ENCODE peak calls at places on chromosomes 1 and 21, in eight cellular contexts. G is suprapubic skin; V is left lung; J is vagina; Q is CD4-positive, CD25-positive, alpha-beta regulatory T cell; P is tibial nerve; C is right atrium auricular region; W is IMR-90. B is an unnamed sample.
A peak's percentile ranks its signal among the peaks of the same experiment; 100 is the strongest.

GRCh38 chr1:24108334-24109165 is 3.4 kb downstream of the MYOM3 start:
- DNase-seq in G (no peak), V (no peak), J (no peak), Q (no peak), P (no peak), C (no peak), W (peak; percentile 69), B (no peak)

GRCh38 chr1:37567023-37567422 is 10.3 kb downstream of the DNALI1 start:
- DNase-seq in G (no peak), V (no peak), J (no peak), Q (no peak), P (no peak), C (no peak), W (no peak), B (no peak)

GRCh38 chr1:168454211-168454815 is 89.5 kb downstream of the XCL2 start:
- DNase-seq in G (no peak), V (no peak), J (no peak), Q (no peak), P (no peak), C (no peak), W (peak; percentile 66), B (no peak)

GRCh38 chr1:65539272-65540131 is 119.0 kb downstream of the LEPR start:
- DNase-seq in G (no peak), V (no peak), J (no peak), Q (no peak), P (no peak), C (no peak), W (no peak), B (no peak)

GRCh38 chr1:153598309-153599172 is 14.4 kb downstream of the S100A16 start:
- DNase-seq in G (no peak), V (no peak), J (no peak), Q (peak; percentile 31), P (no peak), C (no peak), W (peak; percentile 78), B (no peak)

GRCh38 chr1:110148961-110149360 is 1.3 kb upstream of the SLC6A17 start:
- DNase-seq in G (no peak), V (no peak), J (no peak), Q (no peak), P (no peak), C (no peak), W (peak; percentile 11), B (no peak)

GRCh38 chr1:188689542-188689941 is 1788.1 kb downstream of the BRINP3 start:
- DNase-seq in G (no peak), V (no peak), J (no peak), Q (no peak), P (no peak), C (no peak), W (peak; percentile 33), B (no peak)

GRCh38 chr21:41997657-41998056 is 12.5 kb downstream of the ZBTB21 start:
- DNase-seq in G (no peak), V (no peak), J (no peak), Q (no peak), P (no peak), C (no peak), W (no peak), B (no peak)

GRCh38 chr1:39992229-39992628 is 37.3 kb downstream of the MFSD2A start:
- DNase-seq in G (no peak), V (no peak), J (no peak), Q (no peak), P (no peak), C (no peak), W (peak; percentile 70), B (no peak)

GRCh38 chr1:228867093-228867950 is 132.0 kb downstream of the RHOU start:
- DNase-seq in G (no peak), V (no peak), J (no peak), Q (no peak), P (no peak), C (no peak), W (peak; percentile 25), B (no peak)

GRCh38 chr21:35559128-35559831 is 501.0 kb downstream of the SETD4 start:
- DNase-seq in G (no peak), V (no peak), J (no peak), Q (no peak), P (no peak), C (no peak), W (peak; percentile 95), B (no peak)

GRCh38 chr21:27406297-27407009 is 439.6 kb upstream of the ADAMTS5 start:
- DNase-seq in G (no peak), V (no peak), J (no peak), Q (no peak), P (no peak), C (no peak), W (peak; percentile 79), B (no peak)

GRCh38 chr1:65658122-65658521 is 134.6 kb upstream of the PDE4B start:
- DNase-seq in G (no peak), V (no peak), J (no peak), Q (no peak), P (no peak), C (no peak), W (peak; percentile 11), B (no peak)

GRCh38 chr1:25936940-25937339 is 30.7 kb upstream of the STMN1 start:
- DNase-seq in G (no peak), V (no peak), J (no peak), Q (no peak), P (no peak), C (no peak), W (no peak), B (no peak)

GRCh38 chr1:201361652-201362504 is 15.6 kb downstream of the TNNT2 start:
- DNase-seq in G (no peak), V (no peak), J (no peak), Q (no peak), P (no peak), C (no peak), W (peak; percentile 28), B (no peak)

DNA sequence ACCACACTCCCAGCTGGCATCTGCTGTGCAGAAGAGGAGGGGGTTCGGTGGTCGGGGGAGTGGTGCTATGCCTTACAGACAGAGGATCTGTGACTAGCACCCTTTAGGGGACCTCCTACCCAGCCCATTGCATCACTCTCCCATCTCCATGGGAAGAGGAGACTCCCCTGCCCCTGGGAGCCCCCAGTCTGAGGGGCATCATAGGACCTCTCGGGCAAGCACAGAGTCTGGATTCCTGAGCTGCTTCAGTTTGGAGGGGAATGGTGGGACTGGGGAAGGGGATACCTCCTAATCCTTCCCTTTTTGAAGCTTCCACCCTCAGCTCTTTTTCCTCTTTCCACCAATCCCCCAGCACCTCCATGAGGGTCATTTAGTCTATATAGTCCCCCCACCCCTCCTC is 1.4 kb downstream of the INSRR start:
- DNase-seq in G (no peak), V (no peak), J (no peak), Q (no peak), P (no peak), C (no peak), W (no peak), B (no peak)
- H3K27me3 ChIP-seq in G (peaks cover 67% of the 10 kb centered on the region), V (peaks cover 72% of the 10 kb centered on the region), J (no peaks in the 10 kb centered on the region), Q (peaks cover 10% of the 10 kb centered on the region), P (no peaks in the 10 kb centered on the region), C (peaks cover 6% of the 10 kb centered on the region), W (peaks cover 84% of the 10 kb centered on the region), B (peaks cover 12% of the 10 kb centered on the region)

DNA sequence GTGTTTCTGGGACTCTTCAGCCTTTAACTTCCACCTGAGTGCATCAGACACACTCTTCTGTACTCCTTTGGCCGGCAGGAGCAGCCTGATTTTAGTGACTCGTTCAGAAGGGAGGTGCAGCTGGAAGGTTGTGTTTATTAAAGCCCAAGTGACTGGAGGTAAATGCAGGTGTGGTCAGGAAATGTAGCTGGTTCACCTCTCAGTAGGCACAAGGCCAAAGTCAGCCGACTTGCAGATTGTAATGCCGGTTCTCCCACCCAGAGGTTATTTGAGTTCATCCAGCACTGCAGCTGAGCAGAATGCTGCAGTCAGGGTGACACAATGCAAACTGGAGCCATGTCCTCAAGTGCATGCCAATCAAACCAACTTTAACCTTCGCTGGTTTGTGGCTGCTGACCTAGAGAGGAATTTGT is 91.5 kb downstream of the SPATA46 start:
- DNase-seq in G (no peak), V (peak; percentile 72), J (no peak), Q (no peak), P (no peak), C (no peak), W (no peak), B (no peak)
- H3K4me3 ChIP-seq in G (no peak overlapping the region), V (no peak overlapping the region), J (no peak overlapping the region), Q (no peak overlapping the region), P (no peak overlapping the region), C (no peak overlapping the region), W (no peak overlapping the region), B (no peak overlapping the region)

DNA sequence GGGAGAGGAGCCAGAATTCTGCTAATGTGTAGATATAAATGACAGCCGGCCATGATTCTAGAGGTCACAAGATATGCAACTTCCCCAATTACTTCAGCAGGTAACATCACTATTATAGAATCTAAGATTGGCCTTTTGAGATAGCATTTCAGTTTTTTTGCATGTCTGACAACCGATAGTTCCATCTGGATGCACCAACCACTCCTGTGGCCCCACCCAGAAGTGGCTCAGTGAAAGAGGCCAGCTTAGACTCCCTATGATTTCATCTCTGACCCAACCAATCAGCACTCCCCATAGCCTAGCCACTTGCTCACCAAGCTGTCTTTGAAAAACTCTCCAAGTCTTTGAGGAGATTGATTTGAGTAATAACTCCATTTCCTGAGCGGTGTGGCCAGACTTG is 30.3 kb upstream of the NUF2 start:
- DNase-seq in G (no peak), V (no peak), J (no peak), Q (no peak), P (no peak), C (no peak), W (no peak), B (no peak)
- H3K4me1 ChIP-seq in G (no peaks in the 10 kb centered on the region), V (no peaks in the 10 kb centered on the region), J (no peaks in the 10 kb centered on the region), Q (no peaks in the 10 kb centered on the region), P (no peaks in the 10 kb centered on the region), C (no peaks in the 10 kb centered on the region), W (peaks cover 8% of the 10 kb centered on the region), B (no peaks in the 10 kb centered on the region)

GRCh38 chr1:10740123-10740522 is 56.3 kb downstream of the CASZ1 start:
- DNase-seq in G (no peak), V (no peak), J (no peak), Q (no peak), P (no peak), C (no peak), W (no peak), B (no peak)
- H3K27me3 ChIP-seq in G (peaks cover 5% of the 10 kb centered on the region), V (no peaks in the 10 kb centered on the region), J (no peaks in the 10 kb centered on the region), Q (no peaks in the 10 kb centered on the region), P (no peaks in the 10 kb centered on the region), C (no peaks in the 10 kb centered on the region), W (peaks cover 53% of the 10 kb centered on the region), B (no peaks in the 10 kb centered on the region)

GRCh38 chr21:25572895-25573310 is 34.4 kb downstream of the MRPL39 start:
- DNase-seq in G (no peak), V (no peak), J (no peak), Q (peak; percentile 44), P (no peak), C (no peak), W (peak; percentile 59), B (peak; percentile 40)
- H3K4me3 ChIP-seq in G (no peak overlapping the region), V (no peak overlapping the region), J (no peak overlapping the region), Q (peak overlapping the region; percentile 86), P (no peak overlapping the region), C (no peak overlapping the region), W (no peak overlapping the region), B (no peak overlapping the region)

GRCh38 chr1:221709854-221710253 is 32.0 kb downstream of the DUSP10 start:
- DNase-seq in G (no peak), V (no peak), J (no peak), Q (no peak), P (no peak), C (no peak), W (no peak), B (no peak)
- H3K4me1 ChIP-seq in G (peaks cover 11% of the 10 kb centered on the region), V (peaks cover 90% of the 10 kb centered on the region), J (no peaks in the 10 kb centered on the region), Q (peaks cover 88% of the 10 kb centered on the region), P (no peaks in the 10 kb centered on the region), C (no peaks in the 10 kb centered on the region), W (peaks cover 22% of the 10 kb centered on the region), B (peaks cover 82% of the 10 kb centered on the region)

GRCh38 chr1:3932156-3932555 is 32.1 kb upstream of the C1orf174 start:
- DNase-seq in G (no peak), V (no peak), J (no peak), Q (no peak), P (no peak), C (no peak), W (no peak), B (no peak)
- H3K27me3 ChIP-seq in G (peaks cover 35% of the 10 kb centered on the region), V (peaks cover 46% of the 10 kb centered on the region), J (no peaks in the 10 kb centered on the region), Q (no peaks in the 10 kb centered on the region), P (no peaks in the 10 kb centered on the region), C (no peaks in the 10 kb centered on the region), W (no peaks in the 10 kb centered on the region), B (no peaks in the 10 kb centered on the region)

B was measured in CD4-positive, alpha-beta memory T cell.